ENCODE peak calls at places on chromosomes 3 and 15, in seven cellular contexts. K is heart right ventricle; O is naive thymus-derived CD4-positive, alpha-beta T cell; R is lower lobe of right lung; B is pancreas; M is lung; W is right cardiac atrium. D is an unnamed sample. For H3K9me3, the result is how much of the 10 kb centered on the place peaks cover.

GRCh38 chr3:134817297-134817696 is 22.2 kb downstream of the EPHB1 start:
- ATAC-seq in K (no peak), O (no peak), R (no peak), B (no peak), M (no peak), W (peak), D (no peak)

GRCh38 chr3:183845608-183846288 is 20.4 kb upstream of the MAP6D1 start:
- ATAC-seq in K (no peak), O (no peak), R (no peak), B (no peak), M (no peak), W (no peak), D (no peak)

GRCh38 chr15:56233549-56233948 is 10.1 kb downstream of the RFX7 start:
- ATAC-seq in K (no peak), O (no peak), R (no peak), B (no peak), M (no peak), W (no peak), D (no peak)

GRCh38 chr3:61809879-61810278 is 248.5 kb downstream of the PTPRG start:
- ATAC-seq in K (peak), O (no peak), R (peak), B (no peak), M (no peak), W (peak), D (no peak)

GRCh38 chr15:80026310-80026709 is 33.2 kb upstream of the ZFAND6 start:
- ATAC-seq in K (no peak), O (no peak), R (no peak), B (no peak), M (no peak), W (no peak), D (no peak)

GRCh38 chr15:69265347-69265955 is 33.3 kb upstream of the PAQR5 start:
- ATAC-seq in K (no peak), O (no peak), R (no peak), B (no peak), M (no peak), W (no peak), D (no peak)

GRCh38 chr3:184005981-184006507 is 11.6 kb downstream of the ABCC5 start:
- ATAC-seq in K (peak), O (peak), R (peak), B (peak), M (peak), W (peak), D (peak)

GRCh38 chr15:62407962-62408361 is 242.9 kb upstream of the C2CD4B start:
- ATAC-seq in K (no peak), O (no peak), R (no peak), B (no peak), M (no peak), W (no peak), D (no peak)

GRCh38 chr3:12352253-12352652 is 63.4 kb downstream of the PPARG start:
- ATAC-seq in K (no peak), O (no peak), R (no peak), B (no peak), M (no peak), W (no peak), D (no peak)

GRCh38 chr3:13564751-13565560 is 16.0 kb downstream of the FBLN2 start:
- ATAC-seq in K (peak), O (peak), R (no peak), B (no peak), M (no peak), W (peak), D (no peak)

GRCh38 chr3:66904816-66905543 is 93.1 kb upstream of the KBTBD8 start:
- ATAC-seq in K (no peak), O (peak), R (peak), B (no peak), M (no peak), W (peak), D (no peak)

GRCh38 chr3:197001972-197002700 is 27.5 kb downstream of the MELTF start:
- ATAC-seq in K (peak), O (no peak), R (peak), B (peak), M (peak), W (peak), D (peak)

GRCh38 chr15:38490231-38490630 is 36.3 kb downstream of the FAM98B start:
- ATAC-seq in K (no peak), O (no peak), R (no peak), B (no peak), M (no peak), W (no peak), D (no peak)

GRCh38 chr3:30170681-30171438 is 435.5 kb upstream of the TGFBR2 start:
- ATAC-seq in K (no peak), O (no peak), R (no peak), B (no peak), M (no peak), W (no peak), D (no peak)

GRCh38 chr15:75143738-75144334 is 57.8 kb upstream of the C15orf39 start:
- ATAC-seq in K (no peak), O (no peak), R (no peak), B (no peak), M (no peak), W (no peak), D (no peak)

GRCh38 chr15:75149911-75150709 is 51.6 kb upstream of the C15orf39 start:
- ATAC-seq in K (no peak), O (no peak), R (no peak), B (no peak), M (no peak), W (no peak), D (peak)

GRCh38 chr15:75148293-75148692 is 53.4 kb upstream of the C15orf39 start:
- ATAC-seq in K (no peak), O (no peak), R (no peak), B (no peak), M (no peak), W (no peak), D (no peak)

GRCh38 chr15:75142499-75142898 is 59.2 kb upstream of the C15orf39 start:
- ATAC-seq in K (no peak), O (no peak), R (no peak), B (no peak), M (no peak), W (no peak), D (no peak)

DNA sequence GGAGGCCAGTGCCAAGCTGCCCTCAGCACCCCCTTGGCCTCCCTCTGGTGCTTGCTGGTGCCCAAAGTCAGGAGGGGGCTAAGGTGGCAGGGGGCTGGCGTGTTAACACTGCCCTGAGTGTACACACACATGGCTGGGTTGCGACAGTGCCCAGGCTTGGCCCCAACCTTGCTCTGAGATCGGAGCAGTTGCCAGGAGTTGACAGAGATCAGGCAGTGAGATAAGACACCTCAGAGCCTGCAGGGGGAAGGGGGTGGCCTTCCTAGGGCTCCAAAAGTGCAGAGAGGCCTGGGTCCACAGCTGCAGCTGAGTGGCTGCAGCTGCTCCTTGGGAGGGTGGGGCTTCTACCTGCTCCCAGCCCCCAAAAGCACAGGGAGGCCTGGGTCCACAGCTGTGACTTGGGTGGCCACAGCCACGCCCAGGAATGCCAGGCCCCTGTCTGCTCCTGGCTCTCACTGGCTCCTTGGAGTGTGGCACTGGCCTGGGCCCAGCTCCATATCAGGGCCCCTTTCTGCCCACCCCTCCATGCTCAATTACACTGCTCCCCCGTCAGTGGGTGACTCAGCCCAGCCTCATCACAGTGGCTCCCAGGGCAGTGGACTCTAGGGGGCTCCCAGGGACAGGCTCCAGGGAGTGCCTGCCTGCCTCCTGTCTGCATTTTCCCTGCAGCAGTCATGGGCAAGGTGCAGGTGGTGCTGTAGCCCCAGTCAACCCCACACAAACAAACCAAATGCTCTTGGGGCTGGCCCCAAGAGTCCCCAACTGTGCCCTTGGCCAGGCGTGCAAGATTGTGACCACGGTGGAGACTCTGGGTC is 56.4 kb upstream of the C15orf39 start:
- ATAC-seq in K (no peak), O (no peak), R (no peak), B (no peak), M (no peak), W (peak), D (no peak)
- H3K9me3 ChIP-seq in K (under half), O (under half), R (under half), B (under half), M (under half), W (under half), D (under half)

DNA sequence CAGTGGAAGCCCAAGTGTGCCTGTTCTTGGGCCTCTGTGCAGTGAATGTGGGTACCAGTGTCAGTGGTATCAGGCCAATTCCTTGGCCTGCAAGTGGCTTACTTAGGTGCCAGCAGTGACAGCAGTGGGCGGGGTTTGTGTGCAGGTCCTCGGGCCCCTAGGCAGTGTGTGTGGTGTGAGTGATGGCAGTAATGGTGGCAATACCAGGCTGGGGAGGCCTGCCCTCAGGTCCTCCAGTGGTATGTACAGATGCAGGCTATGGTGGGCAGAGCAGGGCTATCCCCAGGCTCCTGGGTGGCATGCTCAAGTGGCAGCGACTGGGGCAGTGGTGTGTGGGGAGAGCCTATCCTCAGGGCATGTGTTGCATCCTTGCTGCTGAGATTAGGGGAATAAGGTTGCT is 379.7 kb downstream of the SQOR start:
- ATAC-seq in K (no peak), O (no peak), R (peak), B (no peak), M (no peak), W (no peak), D (no peak)
- H3K9me3 ChIP-seq in K (half or more), O (under half), R (under half), B (under half), M (under half), W (under half), D (under half)

GRCh38 chr3:6750782-6751181 is 110.1 kb upstream of the GRM7 start:
- ATAC-seq in K (no peak), O (no peak), R (no peak), B (no peak), M (no peak), W (no peak), D (no peak)

DNA sequence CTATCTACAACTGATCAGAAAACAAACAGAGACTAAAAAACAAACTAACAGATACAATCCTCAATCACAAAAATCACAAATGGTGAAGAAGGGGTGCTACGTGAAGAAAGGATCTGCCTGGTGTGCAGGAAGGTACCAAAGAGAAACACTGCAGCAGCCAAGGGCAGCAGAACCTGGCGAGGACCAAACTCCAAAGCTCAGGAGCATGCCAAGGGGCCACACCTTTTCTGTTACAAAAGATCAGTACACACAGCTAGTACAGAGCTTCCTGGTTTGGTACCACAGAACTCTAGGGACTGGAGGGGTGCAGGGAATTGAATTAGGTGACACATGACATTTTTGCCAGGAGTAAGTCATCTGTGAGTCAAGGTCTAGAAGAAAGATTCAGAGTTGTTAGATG is 107.4 kb upstream of the GRM7 start:
- ATAC-seq in K (no peak), O (no peak), R (no peak), B (no peak), M (no peak), W (no peak), D (no peak)
- H3K9me3 ChIP-seq in K (under half), O (under half), R (under half), B (under half), M (under half), W (under half), D (under half)

GRCh38 chr3:76212679-76213078 is 427.3 kb upstream of the ZNF717 start:
- ATAC-seq in K (no peak), O (no peak), R (no peak), B (no peak), M (no peak), W (no peak), D (no peak)
- H3K9me3 ChIP-seq in K (under half), O (under half), R (under half), B (under half), M (under half), W (under half), D (under half)

GRCh38 chr15:25065876-25066275 is 111.1 kb downstream of the SNRPN start:
- ATAC-seq in K (no peak), O (no peak), R (no peak), B (no peak), M (no peak), W (no peak), D (no peak)
- H3K9me3 ChIP-seq in K (half or more), O (half or more), R (half or more), B (half or more), M (under half), W (half or more), D (under half)

DNA sequence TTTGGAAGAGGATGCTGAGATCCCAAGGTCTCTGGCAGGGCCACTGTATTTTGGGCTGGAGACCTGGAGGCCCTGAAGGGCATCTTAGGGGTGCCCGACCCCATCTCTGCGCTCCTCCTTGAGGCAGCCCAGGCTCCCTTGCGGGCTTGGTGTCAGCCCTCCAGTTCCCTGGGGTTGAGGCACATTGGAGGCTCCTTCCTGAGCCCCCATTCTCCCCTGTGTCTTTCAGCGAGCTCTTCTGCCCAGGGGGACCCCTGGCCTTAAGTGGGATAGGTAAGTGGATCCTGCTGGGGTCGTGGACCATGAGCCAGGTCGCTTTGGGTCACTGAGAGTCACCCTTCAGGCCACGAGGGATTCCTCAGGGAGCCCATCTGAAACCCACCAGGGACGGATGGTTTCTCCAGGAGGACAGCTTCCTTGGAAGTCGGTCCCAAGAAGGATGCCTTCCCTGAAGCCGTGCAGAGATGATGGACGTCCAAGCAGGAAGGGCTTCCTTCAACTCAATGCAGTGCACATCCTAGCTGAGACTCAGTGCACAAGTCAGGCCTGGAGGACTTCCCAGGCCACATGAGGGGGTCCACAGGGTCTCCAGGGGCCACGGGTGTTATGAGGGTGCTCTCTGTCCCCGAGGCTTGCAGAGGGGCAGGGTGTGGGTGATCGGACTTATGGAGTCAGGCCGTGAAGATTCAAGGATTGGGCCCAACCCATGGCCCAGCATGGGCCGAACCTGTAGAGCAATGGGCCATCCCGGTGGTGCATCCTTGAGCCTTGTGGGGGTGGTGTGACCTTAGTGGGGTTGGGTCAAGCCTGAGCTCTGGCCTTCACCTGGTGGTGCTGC is 224.3 kb downstream of the SNRPN start:
- ATAC-seq in K (no peak), O (no peak), R (no peak), B (no peak), M (no peak), W (no peak), D (no peak)
- H3K9me3 ChIP-seq in K (under half), O (under half), R (under half), B (under half), M (under half), W (under half), D (half or more)

DNA sequence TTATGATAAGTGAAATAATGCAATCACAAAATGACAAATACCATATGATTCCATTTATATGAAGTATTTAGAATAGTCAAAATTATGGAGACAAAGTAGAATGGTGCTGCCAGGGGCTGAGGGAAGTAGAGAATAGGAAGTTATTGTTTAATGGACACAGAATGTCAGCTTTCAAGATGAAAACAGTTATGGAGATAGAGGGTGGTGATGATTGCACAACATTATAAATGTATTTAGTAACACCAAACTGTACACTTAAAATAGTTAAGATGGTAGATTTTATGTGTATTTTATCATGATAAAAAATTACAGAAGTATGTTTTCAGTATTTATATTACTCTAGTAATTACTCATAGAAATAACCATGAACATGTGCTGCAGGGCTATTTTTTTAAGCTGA is 100.8 kb upstream of the AZI2 start:
- ATAC-seq in K (no peak), O (no peak), R (no peak), B (no peak), M (no peak), W (no peak), D (no peak)
- H3K9me3 ChIP-seq in K (under half), O (under half), R (under half), B (under half), M (under half), W (under half), D (under half)

DNA sequence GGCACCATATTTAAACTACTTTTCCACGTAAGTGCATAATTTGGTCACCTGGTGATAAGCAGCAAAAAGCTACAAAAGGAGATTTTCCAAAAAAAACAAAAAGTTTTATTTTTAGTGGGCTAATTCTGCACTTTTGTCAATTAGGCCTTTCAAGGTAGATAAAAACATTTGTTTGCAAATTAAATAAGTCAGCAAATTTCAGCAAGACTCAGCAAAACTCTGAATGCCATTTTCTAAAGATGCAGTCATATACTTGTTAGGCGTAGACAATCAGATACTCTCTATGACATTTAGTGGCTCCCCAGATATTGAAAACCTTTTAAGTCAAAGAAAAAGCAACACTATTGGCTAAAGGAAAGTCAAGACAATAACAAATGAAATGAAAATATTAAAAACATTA is 400.2 kb upstream of the GOLIM4 start:
- ATAC-seq in K (no peak), O (no peak), R (no peak), B (no peak), M (no peak), W (no peak), D (no peak)
- H3K9me3 ChIP-seq in K (under half), O (under half), R (under half), B (under half), M (under half), W (under half), D (under half)

DNA sequence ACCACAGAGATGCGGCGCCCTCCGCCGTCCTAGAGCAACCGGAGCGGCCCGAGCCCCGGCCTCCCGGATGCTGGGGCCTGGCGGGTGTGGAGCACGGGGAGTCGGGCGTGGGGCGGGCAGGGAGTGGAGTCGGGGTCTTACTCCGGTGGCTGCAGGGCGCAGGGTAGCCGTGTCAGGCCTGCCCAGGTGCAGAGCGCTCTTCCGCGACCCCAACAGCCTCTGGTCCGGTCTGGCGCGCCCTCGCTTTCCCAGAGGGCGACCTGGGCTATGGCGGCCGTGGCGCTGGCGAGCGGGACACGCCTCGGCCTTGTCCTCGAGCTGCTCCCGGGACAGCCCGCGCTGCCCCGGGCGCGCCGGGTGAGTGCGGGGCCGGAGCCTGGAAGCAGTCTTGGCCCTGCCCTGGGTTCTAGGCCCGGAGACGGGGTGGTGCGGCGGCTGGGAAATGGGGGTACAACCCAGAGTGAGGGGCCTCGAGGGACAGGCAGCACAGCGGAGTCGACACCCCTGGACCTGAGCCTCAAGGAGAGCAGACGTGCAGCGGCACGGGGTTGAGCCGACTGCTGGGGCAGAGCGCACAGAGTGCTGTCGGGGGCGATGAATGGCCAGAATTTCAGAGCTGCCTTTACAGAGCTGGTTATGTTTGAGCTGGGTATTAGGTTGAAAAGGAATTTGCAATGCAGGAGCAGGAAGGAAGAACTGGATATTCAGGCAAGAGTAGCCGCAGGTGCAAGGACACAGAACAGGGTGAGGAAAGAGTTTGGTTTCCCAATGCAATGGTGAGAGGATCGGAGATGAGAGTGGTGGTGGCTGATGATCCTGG is at the start of gene ZNF662:
- ATAC-seq in K (peak), O (peak), R (peak), B (peak), M (peak), W (peak), D (peak)
- H3K9me3 ChIP-seq in K (under half), O (under half), R (under half), B (under half), M (under half), W (under half), D (under half)